ENCODE peak calls at places on chromosomes 13 and 19, in four cellular contexts. One of them, this sample, is unnamed.
A peak's percentile ranks its signal among the peaks of the same experiment; 100 is the strongest.

GRCh38 chr19:18969953-18970659 is 29.1 kb upstream of the HOMER3 start:
- DNase-seq in NB4: peak; percentile 47
- DNase-seq in brain pericyte: no peak
- DNase-seq in head of caudate nucleus: no peak
- DNase-seq in this sample: no peak

GRCh38 chr19:10861118-10861651 is 10.2 kb upstream of the CARM1 start:
- DNase-seq in NB4: peak; percentile 67
- DNase-seq in brain pericyte: no peak
- DNase-seq in head of caudate nucleus: no peak
- DNase-seq in this sample: no peak

GRCh38 chr19:6890938-6891337 is 3.6 kb downstream of the ADGRE1 start:
- DNase-seq in NB4: peak; percentile 33
- DNase-seq in brain pericyte: no peak
- DNase-seq in head of caudate nucleus: no peak
- DNase-seq in this sample: no peak

GRCh38 chr13:36718686-36719085 is 44.9 kb downstream of the SERTM1 start:
- DNase-seq in NB4: no peak
- DNase-seq in brain pericyte: no peak
- DNase-seq in head of caudate nucleus: no peak
- DNase-seq in this sample: no peak

GRCh38 chr19:50980203-50980602 is 3.5 kb downstream of the KLK7 start:
- DNase-seq in NB4: no peak
- DNase-seq in brain pericyte: no peak
- DNase-seq in head of caudate nucleus: no peak
- DNase-seq in this sample: no peak

GRCh38 chr13:40681341-40682051 is 15.1 kb upstream of the FOXO1 start:
- DNase-seq in NB4: no peak
- DNase-seq in brain pericyte: no peak
- DNase-seq in head of caudate nucleus: no peak
- DNase-seq in this sample: no peak

GRCh38 chr13:74090397-74090796 is 43.8 kb downstream of the KLF12 start:
- DNase-seq in NB4: no peak
- DNase-seq in brain pericyte: no peak
- DNase-seq in head of caudate nucleus: no peak
- DNase-seq in this sample: no peak

GRCh38 chr19:17296278-17296677 is 6.9 kb downstream of the ABHD8 start:
- DNase-seq in NB4: peak; percentile 43
- DNase-seq in brain pericyte: no peak
- DNase-seq in head of caudate nucleus: no peak
- DNase-seq in this sample: no peak

GRCh38 chr13:20239748-20240147 is 7.6 kb upstream of the GJB6 start:
- DNase-seq in NB4: no peak
- DNase-seq in brain pericyte: no peak
- DNase-seq in head of caudate nucleus: no peak
- DNase-seq in this sample: no peak

GRCh38 chr19:19134687-19135158 is 3.6 kb downstream of the TMEM161A start:
- DNase-seq in NB4: peak; percentile 11
- DNase-seq in brain pericyte: no peak
- DNase-seq in head of caudate nucleus: no peak
- DNase-seq in this sample: no peak

GRCh38 chr13:111209613-111210012 is 94.5 kb downstream of the ARHGEF7 start:
- DNase-seq in NB4: no peak
- DNase-seq in brain pericyte: no peak
- DNase-seq in head of caudate nucleus: peak; percentile 50
- DNase-seq in this sample: no peak

GRCh38 chr13:48797761-48798160 is 144.0 kb downstream of the CYSLTR2 start:
- DNase-seq in NB4: no peak
- DNase-seq in brain pericyte: no peak
- DNase-seq in head of caudate nucleus: no peak
- DNase-seq in this sample: no peak

GRCh38 chr19:5586300-5587070 is 18.7 kb upstream of the TINCR start:
- DNase-seq in NB4: peak; percentile 27
- DNase-seq in brain pericyte: no peak
- DNase-seq in head of caudate nucleus: no peak
- DNase-seq in this sample: no peak

GRCh38 chr13:76632388-76633044 is 253.7 kb downstream of the KCTD12 start:
- DNase-seq in NB4: peak; percentile 7
- DNase-seq in brain pericyte: no peak
- DNase-seq in head of caudate nucleus: no peak
- DNase-seq in this sample: no peak

GRCh38 chr19:55179570-55180484 is at the start of gene SYT5:
- DNase-seq in NB4: peak; percentile 44
- DNase-seq in brain pericyte: no peak
- DNase-seq in head of caudate nucleus: peak; percentile 66
- DNase-seq in this sample: no peak

GRCh38 chr13:33483471-33483870 is 197.9 kb upstream of the STARD13 start:
- DNase-seq in NB4: no peak
- DNase-seq in brain pericyte: no peak
- DNase-seq in head of caudate nucleus: no peak
- DNase-seq in this sample: no peak

GRCh38 chr13:110156186-110157065 is 150.5 kb downstream of the COL4A1 start:
- DNase-seq in NB4: no peak
- DNase-seq in brain pericyte: no peak
- DNase-seq in head of caudate nucleus: no peak
- DNase-seq in this sample: no peak

GRCh38 chr19:18229915-18230314 is 3.7 kb upstream of the PDE4C start:
- DNase-seq in NB4: no peak
- DNase-seq in brain pericyte: no peak
- DNase-seq in head of caudate nucleus: no peak
- DNase-seq in this sample: no peak

GRCh38 chr19:51572415-51572814 is 1.3 kb downstream of the ZNF175 start:
- DNase-seq in NB4: peak; percentile 56
- DNase-seq in brain pericyte: no peak
- DNase-seq in head of caudate nucleus: no peak
- DNase-seq in this sample: no peak

GRCh38 chr19:13953021-13953531 is 767 bp downstream of the DCAF15 start:
- DNase-seq in NB4: peak; percentile 31
- DNase-seq in brain pericyte: no peak
- DNase-seq in head of caudate nucleus: no peak
- DNase-seq in this sample: no peak

GRCh38 chr13:32047088-32047487 is 15.5 kb downstream of the FRY start:
- DNase-seq in NB4: peak; percentile 42
- DNase-seq in brain pericyte: no peak
- DNase-seq in head of caudate nucleus: no peak
- DNase-seq in this sample: no peak